ENCODE peak calls at places on chromosomes 3 and 15, in five cellular contexts. L, O, C, N and F are unnamed samples.

GRCh38 chr3:194756460-194757355 is 71.0 kb downstream of the FAM43A start:
- DNase-seq in C (peak; percentile 81), O (no peak), L (peak; percentile 79), N (no peak), F (no peak)

GRCh38 chr3:114380233-114380645 is 86.4 kb downstream of the TIGIT start:
- DNase-seq in N (no peak), L (peak; percentile 65), O (peak; percentile 94), C (peak; percentile 87), F (peak; percentile 91)

GRCh38 chr15:39230205-39230916 is 350.5 kb upstream of the THBS1 start:
- DNase-seq in O (peak; percentile 31), L (no peak), N (no peak), C (no peak), F (no peak)

GRCh38 chr15:29934251-29934650 is 112.0 kb upstream of the TJP1 start:
- DNase-seq in O (peak; percentile 85), C (no peak), N (peak; percentile 93), L (no peak), F (peak; percentile 72)

GRCh38 chr3:77320514-77320913 is 280.6 kb downstream of the ROBO2 start:
- DNase-seq in O (peak; percentile 85), N (peak; percentile 51), C (no peak), L (no peak), F (peak; percentile 56)

GRCh38 chr15:88018865-88019626 is 237.5 kb downstream of the NTRK3 start:
- DNase-seq in L (no peak), N (peak; percentile 1), O (peak; percentile 27), C (no peak), F (peak; percentile 85)

GRCh38 chr3:4813855-4814254 is 165.4 kb upstream of the BHLHE40 start:
- DNase-seq in L (no peak), C (no peak), O (no peak), N (no peak), F (no peak)

GRCh38 chr3:58487140-58487886 is 4.6 kb upstream of the KCTD6 start:
- DNase-seq in L (peak; percentile 69), N (peak; percentile 72), C (no peak), O (peak; percentile 55), F (peak; percentile 65)

GRCh38 chr3:31962801-31963205 is 18.3 kb downstream of the OSBPL10 start:
- DNase-seq in O (no peak), L (no peak), C (no peak), N (peak; percentile 78), F (no peak)

GRCh38 chr15:81126887-81127286 is 7.2 kb upstream of the CFAP161 start:
- DNase-seq in N (no peak), O (peak; percentile 19), L (no peak), C (no peak), F (peak; percentile 35)

GRCh38 chr3:147397155-147397888 is 9.0 kb downstream of the ZIC4 start:
- DNase-seq in O (peak; percentile 99), N (no peak), L (no peak), C (no peak), F (no peak)

GRCh38 chr15:27589260-27589659 is 509.9 kb downstream of the OCA2 start:
- DNase-seq in L (no peak), C (no peak), O (no peak), N (no peak), F (no peak)

GRCh38 chr3:137105277-137105977 is 147.6 kb downstream of the IL20RB start:
- DNase-seq in L (no peak), N (peak; percentile 55), C (no peak), O (peak; percentile 81), F (peak; percentile 76)

GRCh38 chr3:67018105-67018788 is 20.1 kb downstream of the KBTBD8 start:
- DNase-seq in L (no peak), O (peak; percentile 79), C (no peak), N (peak; percentile 43), F (peak; percentile 44)

GRCh38 chr3:155302476-155302875 is 9.0 kb upstream of the STRIT1 start:
- DNase-seq in O (peak; percentile 66), C (no peak), N (peak; percentile 42), L (no peak), F (peak; percentile 42)

GRCh38 chr3:27145719-27146118 is 223.5 kb downstream of the NEK10 start:
- DNase-seq in C (no peak), L (no peak), N (no peak), O (no peak), F (no peak)

GRCh38 chr15:39580630-39581500 is at the start of gene THBS1:
- DNase-seq in C (peak; percentile 97), L (peak; percentile 93), O (peak; percentile 91), N (peak; percentile 66), F (peak; percentile 90)

GRCh38 chr3:183341545-183342288 is 86.7 kb downstream of the MCF2L2 start:
- DNase-seq in O (no peak), C (no peak), L (no peak), N (no peak), F (no peak)

GRCh38 chr3:104388624-104389023 is 978.1 kb upstream of the ALCAM start:
- DNase-seq in C (no peak), L (no peak), N (peak; percentile 45), O (peak; percentile 86), F (peak; percentile 47)

GRCh38 chr3:15858547-15859506 is 61.0 kb upstream of the ANKRD28 start:
- DNase-seq in C (no peak), L (peak; percentile 72), N (peak; percentile 22), O (peak; percentile 17), F (peak; percentile 20)

GRCh38 chr3:63940389-63940757 is 28.2 kb upstream of the SCAANT1 start:
- DNase-seq in C (no peak), O (peak; percentile 80), L (no peak), N (peak; percentile 95), F (peak; percentile 80)

GRCh38 chr15:65212097-65212496 is 824 bp upstream of the CILP start:
- DNase-seq in C (peak; percentile 36), L (no peak), N (no peak), O (no peak), F (no peak)

GRCh38 chr15:75076277-75076676 is 52.9 kb downstream of the PPCDC start:
- DNase-seq in L (no peak), N (no peak), C (peak; percentile 43), O (no peak), F (no peak)

GRCh38 chr15:58190419-58190818 is 52.2 kb downstream of the AQP9 start:
- DNase-seq in L (no peak), N (peak; percentile 66), O (no peak), C (no peak), F (peak; percentile 28)

GRCh38 chr3:133573054-133573628 is 345 bp upstream of the CDV3 start:
- DNase-seq in C (peak; percentile 100), O (peak; percentile 100), L (peak; percentile 100), N (peak; percentile 99), F (peak; percentile 100)

GRCh38 chr3:425094-425493 is 228.5 kb downstream of the CHL1 start:
- DNase-seq in C (no peak), N (no peak), L (no peak), O (no peak), F (no peak)

GRCh38 chr3:80994085-80994665 is 767.3 kb downstream of the GBE1 start:
- DNase-seq in C (no peak), O (no peak), N (peak; percentile 3), L (no peak), F (no peak)

GRCh38 chr15:65663521-65663920 is 41.8 kb downstream of the SLC24A1 start:
- DNase-seq in O (no peak), N (no peak), L (no peak), C (no peak), F (no peak)

GRCh38 chr15:95604634-95605036 is 725.9 kb upstream of the NR2F2 start:
- DNase-seq in C (no peak), N (peak; percentile 12), L (no peak), O (peak; percentile 32), F (peak; percentile 98)

GRCh38 chr3:32366638-32367368 is 24.9 kb upstream of the CMTM7 start:
- DNase-seq in L (no peak), N (peak; percentile 57), C (no peak), O (peak; percentile 18), F (no peak)

GRCh38 chr15:75836953-75837321 is 6.3 kb upstream of the UBE2Q2 start:
- DNase-seq in N (peak; percentile 88), L (no peak), C (no peak), O (peak; percentile 93), F (peak; percentile 83)

GRCh38 chr3:17111556-17111955 is 226.8 kb downstream of the PLCL2 start:
- DNase-seq in L (no peak), N (peak; percentile 64), O (peak; percentile 62), C (no peak), F (no peak)

GRCh38 chr3:56748663-56749231 is 53.0 kb downstream of the ARHGEF3 start:
- DNase-seq in N (no peak), L (no peak), C (no peak), O (no peak), F (no peak)
- H3K4me3 ChIP-seq in N (no peak overlapping the region), L (no peak overlapping the region), C (no peak overlapping the region), O (no peak overlapping the region), F (no peak overlapping the region)

GRCh38 chr3:6994081-6994668 is 133.3 kb downstream of the GRM7 start:
- DNase-seq in N (peak; percentile 12), O (peak; percentile 2), L (no peak), C (no peak), F (no peak)
- TF ChIP-seq CTCF in N (no peak), O (no peak), L (no peak), C (no peak), F (no peak)

GRCh38 chr3:121975702-121976302 is 46.2 kb downstream of the ILDR1 start:
- DNase-seq in C (no peak), N (peak; percentile 27), L (no peak), O (no peak), F (no peak)

GRCh38 chr3:121969631-121970030 is 52.4 kb downstream of the ILDR1 start:
- DNase-seq in L (no peak), C (no peak), O (no peak), N (peak; percentile 12), F (no peak)

GRCh38 chr3:121974601-121975111 is 47.4 kb downstream of the ILDR1 start:
- DNase-seq in C (no peak), O (no peak), L (no peak), N (peak; percentile 98), F (no peak)

DNA sequence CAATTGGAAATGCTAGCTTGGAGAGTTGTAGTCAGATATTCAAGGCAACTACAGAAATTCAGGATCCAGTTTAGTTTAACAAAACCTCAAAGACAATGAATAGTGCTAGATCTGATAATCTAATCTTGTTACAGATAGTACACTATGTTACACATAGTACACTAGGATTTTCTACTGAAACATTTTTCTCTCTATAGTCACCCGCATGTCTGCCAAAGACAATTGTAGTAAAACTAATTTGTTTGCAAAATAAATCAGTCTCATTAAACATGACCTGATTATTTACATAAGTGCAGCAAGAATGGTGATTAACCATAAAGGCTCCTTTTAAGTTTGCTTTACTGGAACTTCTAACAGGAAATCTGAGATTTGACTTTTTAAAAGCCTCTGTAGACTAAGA is 52.0 kb downstream of the ILDR1 start:
- DNase-seq in O (no peak), C (no peak), L (no peak), N (peak; percentile 77), F (peak; percentile 1)
- H3K4me3 ChIP-seq in O (no peak overlapping the region), C (no peak overlapping the region), L (no peak overlapping the region), N (no peak overlapping the region), F (no peak overlapping the region)

DNA sequence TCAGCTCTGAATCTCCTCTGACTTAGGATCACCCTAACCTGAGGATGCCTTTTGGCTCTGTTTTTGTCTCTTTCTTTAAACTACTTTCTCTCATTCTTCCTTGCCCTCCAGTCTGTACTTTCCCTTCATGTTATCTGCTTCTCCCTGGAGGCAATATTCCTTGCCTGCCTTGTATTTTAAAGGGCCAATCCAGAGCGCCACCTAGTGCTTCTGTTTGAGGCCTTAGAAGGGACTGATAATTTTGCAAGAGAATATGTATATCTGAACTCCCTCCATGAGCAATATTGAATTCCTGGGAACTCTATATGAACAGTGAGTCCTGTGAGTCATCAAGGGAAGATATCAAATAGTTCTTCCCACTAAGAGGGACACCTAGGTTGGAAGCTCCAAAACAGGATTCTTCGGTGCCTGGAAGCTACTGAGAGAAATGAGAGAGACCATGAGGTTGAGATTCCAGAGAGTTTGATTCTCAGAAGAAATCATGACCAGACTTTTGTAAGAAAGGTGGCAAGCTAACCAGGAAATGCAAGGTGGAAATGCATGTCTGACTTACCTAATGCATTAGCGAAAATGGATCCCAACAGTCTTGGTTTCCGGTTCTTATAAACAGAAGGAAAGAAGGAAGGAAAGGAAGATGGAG is 203.8 kb upstream of the CD96 start:
- DNase-seq in O (peak; percentile 93), N (peak; percentile 88), L (no peak), C (no peak), F (peak; percentile 87)
- TF ChIP-seq CTCF in O (peak; percentile 93), N (peak; percentile 67), L (peak; percentile 31), C (no peak), F (peak; percentile 86)